ENCODE peak calls at places on chromosome 16, in four cellular contexts. J is T-helper 2 cell; M is stimulated activated CD4-positive, alpha-beta T cell treated with anti-CD3 and anti-CD28 coated beads, Interleukin-1b, Interleukin-23, amount 100 ng/mL, for 24 hours; O is amygdala. I is an unnamed sample.

GRCh38 chr16:75262104-75262799 is 10.8 kb upstream of the BCAR1 start:
- DNase-seq in M (no peak), J (no peak), O (no peak), I (no peak)

GRCh38 chr16:1159325-1159972 is 6.5 kb downstream of the CACNA1H start:
- DNase-seq in M (no peak), O (no peak), J (no peak), I (no peak)

GRCh38 chr16:24309222-24309905 is 53.2 kb downstream of the CACNG3 start:
- DNase-seq in J (no peak), O (no peak), M (no peak), I (peak; percentile 63)

GRCh38 chr16:28609631-28610594 is at the start of gene SULT1A1:
- DNase-seq in J (no peak), O (no peak), M (no peak), I (no peak)

GRCh38 chr16:180101-180920 is at the start of gene HBQ1:
- DNase-seq in J (no peak), O (no peak), M (no peak), I (no peak)

GRCh38 chr16:77584205-77584859 is 138.0 kb upstream of the NUDT7 start:
- DNase-seq in M (peak; percentile 16), O (peak; percentile 30), J (no peak), I (peak; percentile 63)

GRCh38 chr16:65034915-65035314 is 86.9 kb downstream of the CDH11 start:
- DNase-seq in O (no peak), M (no peak), J (no peak), I (no peak)

GRCh38 chr16:29117631-29118030 is 132.8 kb downstream of the LAT start:
- DNase-seq in J (no peak), O (no peak), M (no peak), I (no peak)

GRCh38 chr16:11886881-11887280 is 28.9 kb downstream of the GSPT1 start:
- DNase-seq in J (no peak), O (no peak), M (no peak), I (no peak)

GRCh38 chr16:61654962-61655361 is 381.3 kb downstream of the CDH8 start:
- DNase-seq in O (peak; percentile 26), M (no peak), J (no peak), I (no peak)

GRCh38 chr16:15427648-15428239 is 6.6 kb upstream of the BMERB1 start:
- DNase-seq in M (peak; percentile 24), O (peak; percentile 56), J (no peak), I (peak; percentile 79)

GRCh38 chr16:56347166-56347565 is 78.2 kb downstream of the AMFR start:
- DNase-seq in O (no peak), J (no peak), M (no peak), I (no peak)

GRCh38 chr16:78430281-78430680 is 330.8 kb downstream of the WWOX start:
- DNase-seq in M (no peak), J (no peak), O (no peak), I (no peak)

GRCh38 chr16:30187556-30187865 is 4.1 kb downstream of the CORO1A start:
- DNase-seq in M (no peak), O (no peak), J (no peak), I (no peak)

GRCh38 chr16:48082516-48082915 is 73.3 kb downstream of the ABCC12 start:
- DNase-seq in J (no peak), M (no peak), O (no peak), I (no peak)

GRCh38 chr16:11349599-11350276 is 4.5 kb downstream of the RMI2 start:
- DNase-seq in M (no peak), J (no peak), O (peak; percentile 63), I (no peak)

GRCh38 chr16:21265104-21265825 is 12.8 kb downstream of the CRYM start:
- DNase-seq in O (no peak), M (no peak), J (no peak), I (no peak)

GRCh38 chr16:3182608-3183444 is 5.2 kb upstream of the OR1F1 start:
- DNase-seq in M (peak; percentile 49), J (no peak), O (no peak), I (no peak)

GRCh38 chr16:50744911-50745310 is 3.0 kb downstream of the CYLD start:
- DNase-seq in M (no peak), O (no peak), J (no peak), I (no peak)

GRCh38 chr16:30183961-30184429 is 593 bp downstream of the CORO1A start:
- DNase-seq in J (peak; percentile 45), O (no peak), M (peak; percentile 27), I (peak; percentile 19)

GRCh38 chr16:66198641-66199040 is 167.8 kb upstream of the CDH5 start:
- DNase-seq in M (no peak), O (no peak), J (no peak), I (no peak)

GRCh38 chr16:68347605-68348004 is 36.8 kb downstream of the PRMT7 start:
- DNase-seq in M (no peak), J (no peak), O (no peak), I (no peak)

GRCh38 chr16:82899731-82900454 is 273.1 kb downstream of the CDH13 start:
- DNase-seq in O (no peak), M (no peak), J (no peak), I (no peak)

GRCh38 chr16:84729716-84730320 is 30.0 kb downstream of the USP10 start:
- DNase-seq in J (no peak), M (no peak), O (no peak), I (no peak)

GRCh38 chr16:55152875-55153390 is 171.1 kb upstream of the IRX6 start:
- DNase-seq in O (no peak), M (no peak), J (no peak), I (no peak)

GRCh38 chr16:53780051-53780450 is 76.1 kb downstream of the FTO start:
- DNase-seq in O (no peak), J (no peak), M (no peak), I (no peak)

GRCh38 chr16:19888834-19889233 is 4.2 kb upstream of the GPRC5B start:
- DNase-seq in O (no peak), M (no peak), J (no peak), I (no peak)

GRCh38 chr16:88614818-88615580 is 23.4 kb upstream of the IL17C start:
- DNase-seq in J (no peak), M (no peak), O (no peak), I (no peak)

GRCh38 chr16:58026139-58026704 is 668 bp downstream of the MMP15 start:
- DNase-seq in M (no peak), J (no peak), O (peak; percentile 38), I (no peak)

GRCh38 chr16:30892670-30893069 is 1.2 kb downstream of the BCL7C start:
- DNase-seq in M (no peak), J (no peak), O (no peak), I (no peak)

GRCh38 chr16:1026057-1026783 is 44.6 kb downstream of the SOX8 start:
- DNase-seq in O (peak; percentile 77), M (no peak), J (no peak), I (peak; percentile 72)

I was measured in head of caudate nucleus.